ENCODE peak calls at places on chromosome 21, in nine cellular contexts. Q is stimulated activated CD8-positive, alpha-beta memory T cell treated with anti-CD3 and anti-CD28 coated beads, Interleukin-15, amount 100 ng/mL, for 4 hours; G is NCI-H2029; U is hypothalamus; E is NCI-H510A treated with DMSO at 0.1 percent for 48 hours; X is body of pancreas; I is stimulated activated CD4-positive, alpha-beta T cell treated with anti-CD3 and anti-CD28 coated beads, Interleukin-15, amount 100 ng/mL, for 24 hours; A is GM23338; C is NCI-H2171 treated with DMSO at 0.1 percent for 48 hours. O is an unnamed sample.

GRCh38 chr21:36237441-36237840 is 80.8 kb downstream of the DOP1B start:
- DNase-seq in Q (no peak), G (no peak), U (no peak), E (no peak), X (no peak), I (no peak), A (no peak), C (no peak), O (no peak)

GRCh38 chr21:38942617-38943245 is 137.0 kb downstream of the ETS2 start:
- DNase-seq in Q (no peak), G (peak), U (no peak), E (peak), X (no peak), I (no peak), A (no peak), C (no peak), O (no peak)

GRCh38 chr21:44494418-44494817 is 39.1 kb downstream of the LRRC3 start:
- DNase-seq in Q (no peak), G (no peak), U (no peak), E (no peak), X (no peak), I (no peak), A (no peak), C (no peak), O (no peak)

GRCh38 chr21:39079617-39080016 is 103.6 kb downstream of the PSMG1 start:
- DNase-seq in Q (no peak), G (no peak), U (peak), E (no peak), X (peak), I (no peak), A (no peak), C (no peak), O (no peak)

GRCh38 chr21:32281531-32281930 is 2.7 kb upstream of the MIS18A start:
- DNase-seq in Q (no peak), G (no peak), U (no peak), E (no peak), X (no peak), I (no peak), A (no peak), C (no peak), O (no peak)

GRCh38 chr21:23316190-23316589 is 2291.1 kb downstream of the MRPL39 start:
- DNase-seq in Q (no peak), G (no peak), U (no peak), E (no peak), X (no peak), I (no peak), A (no peak), C (no peak), O (no peak)

GRCh38 chr21:32641715-32642698 is 29.8 kb upstream of the CFAP298 start:
- DNase-seq in Q (no peak), G (no peak), U (no peak), E (no peak), X (no peak), I (no peak), A (peak), C (no peak), O (no peak)

GRCh38 chr21:42684109-42684916 is 30.9 kb downstream of the PDE9A start:
- DNase-seq in Q (no peak), G (no peak), U (no peak), E (peak), X (no peak), I (peak), A (no peak), C (no peak), O (peak)

GRCh38 chr21:45786660-45787059 is 143.1 kb downstream of the PCBP3 start:
- DNase-seq in Q (no peak), G (no peak), U (no peak), E (no peak), X (no peak), I (no peak), A (no peak), C (no peak), O (no peak)

GRCh38 chr21:45893166-45894106 is 88.1 kb upstream of the COL6A1 start:
- DNase-seq in Q (no peak), G (no peak), U (no peak), E (no peak), X (no peak), I (no peak), A (no peak), C (no peak), O (no peak)

GRCh38 chr21:38042246-38042645 is 126.0 kb upstream of the KCNJ6 start:
- DNase-seq in Q (no peak), G (no peak), U (no peak), E (no peak), X (no peak), I (no peak), A (no peak), C (no peak), O (no peak)

GRCh38 chr21:28699591-28700259 is 293.0 kb downstream of the LTN1 start:
- DNase-seq in Q (no peak), G (no peak), U (no peak), E (no peak), X (no peak), I (no peak), A (no peak), C (peak), O (no peak)

GRCh38 chr21:28272272-28272992 is 720.2 kb downstream of the LTN1 start:
- DNase-seq in Q (no peak), G (no peak), U (no peak), E (no peak), X (no peak), I (no peak), A (no peak), C (no peak), O (no peak)

GRCh38 chr21:27298465-27298864 is 331.6 kb upstream of the ADAMTS5 start:
- DNase-seq in Q (no peak), G (no peak), U (no peak), E (no peak), X (no peak), I (no peak), A (no peak), C (peak), O (no peak)

O was measured in activated naive CD4-positive, alpha-beta T cell treated with anti-CD3 and anti-CD28 coated beads, Interleukin-2, amount 50 U/mL, for 72 hours.